ENCODE peak calls at places on chromosomes 3 and 15, in six cellular contexts. K is stomach; T is CD8-positive, alpha-beta memory T cell; G is fibroblast of gingiva; D is GM12865; R is CD4-positive, alpha-beta T cell. Z is an unnamed sample.

GRCh38 chr3:66039590-66039887 is 821 bp upstream of the MAGI1 start:
- DNase-seq in T (no peak), G (peak; percentile 18), R (no peak), K (peak; percentile 58), D (no peak), Z (no peak)

GRCh38 chr3:127589600-127590281 is 792 bp downstream of the TPRA1 start:
- DNase-seq in D (peak; percentile 24), T (no peak), K (no peak), R (no peak), G (no peak), Z (no peak)

GRCh38 chr15:62853114-62853832 is 189.3 kb upstream of the TPM1 start:
- DNase-seq in D (no peak), G (peak; percentile 21), T (no peak), R (no peak), K (no peak), Z (no peak)

GRCh38 chr3:42120866-42121265 is 29.7 kb downstream of the TRAK1 start:
- DNase-seq in G (no peak), T (no peak), R (peak; percentile 2), D (peak; percentile 55), K (no peak), Z (no peak)

GRCh38 chr3:159814161-159814560 is 174.5 kb upstream of the IL12A start:
- DNase-seq in R (no peak), K (no peak), T (no peak), G (peak; percentile 33), D (no peak), Z (no peak)

GRCh38 chr3:193827831-193828230 is 234.8 kb downstream of the OPA1 start:
- DNase-seq in T (no peak), D (no peak), K (no peak), G (no peak), R (no peak), Z (no peak)

GRCh38 chr3:170356596-170357175 is 829 bp upstream of the SKIL start:
- DNase-seq in D (peak; percentile 91), R (peak; percentile 64), T (no peak), G (peak; percentile 80), K (peak; percentile 87), Z (no peak)

GRCh38 chr3:36992806-36993325 is at the start of gene EPM2AIP1:
- DNase-seq in D (no peak), T (peak; percentile 98), R (no peak), G (no peak), K (no peak), Z (no peak)

GRCh38 chr3:55955891-55956477 is 468.9 kb upstream of the WNT5A start:
- DNase-seq in R (no peak), G (peak; percentile 15), D (no peak), T (no peak), K (no peak), Z (no peak)

GRCh38 chr3:69092030-69092513 is 7.3 kb downstream of the ARL6IP5 start:
- DNase-seq in R (no peak), D (peak; percentile 67), G (peak; percentile 46), K (no peak), T (no peak), Z (no peak)

GRCh38 chr3:158970006-158970405 is 168.2 kb downstream of the MFSD1 start:
- DNase-seq in T (no peak), G (no peak), K (no peak), R (no peak), D (no peak), Z (no peak)

GRCh38 chr3:76950590-76950989 is 89.3 kb upstream of the ROBO2 start:
- DNase-seq in T (no peak), D (no peak), K (no peak), G (no peak), R (no peak), Z (no peak)

GRCh38 chr3:195855471-195856409 is 44.0 kb upstream of the MUC4 start:
- DNase-seq in G (no peak), T (no peak), D (no peak), K (no peak), R (no peak), Z (no peak)

GRCh38 chr15:51191766-51192165 is 97.1 kb upstream of the TNFAIP8L3 start:
- DNase-seq in T (no peak), D (no peak), K (no peak), G (no peak), R (no peak), Z (no peak)

GRCh38 chr3:190169877-190170276 is 49.2 kb upstream of the P3H2 start:
- DNase-seq in D (no peak), K (no peak), G (no peak), T (no peak), R (no peak), Z (no peak)

GRCh38 chr3:188274249-188274915 is 120.4 kb downstream of the LPP start:
- DNase-seq in K (no peak), R (no peak), D (no peak), G (no peak), T (no peak), Z (no peak)

GRCh38 chr3:40103829-40104228 is 205.7 kb upstream of the EIF1B start:
- DNase-seq in D (no peak), R (no peak), G (no peak), K (no peak), T (no peak), Z (no peak)

GRCh38 chr3:181695661-181696491 is 15.8 kb upstream of the SOX2 start:
- DNase-seq in T (no peak), K (peak; percentile 38), G (no peak), D (no peak), R (no peak), Z (no peak)

GRCh38 chr3:164468055-164468454 is 610.2 kb downstream of the SI start:
- DNase-seq in K (no peak), G (no peak), D (no peak), R (no peak), T (no peak), Z (no peak)

GRCh38 chr3:30625541-30626438 is 19.4 kb downstream of the TGFBR2 start:
- DNase-seq in K (no peak), T (no peak), R (no peak), G (peak; percentile 70), D (no peak), Z (no peak)

GRCh38 chr15:22887157-22887951 is 48.9 kb downstream of the NIPA2 start:
- DNase-seq in K (no peak), T (no peak), G (peak; percentile 48), R (no peak), D (no peak), Z (no peak)

GRCh38 chr3:33664195-33664594 is 53.9 kb downstream of the CLASP2 start:
- DNase-seq in T (no peak), K (no peak), D (no peak), G (peak; percentile 82), R (no peak), Z (no peak)

GRCh38 chr3:27880969-27881892 is 159.1 kb upstream of the EOMES start:
- DNase-seq in D (peak; percentile 8), K (no peak), R (peak; percentile 57), T (peak; percentile 38), G (no peak), Z (no peak)

GRCh38 chr3:26100176-26100575 is 310.3 kb downstream of the OXSM start:
- DNase-seq in G (no peak), R (no peak), T (no peak), K (no peak), D (no peak), Z (no peak)

GRCh38 chr3:4290272-4290893 is 12.8 kb upstream of the SETMAR start:
- DNase-seq in K (no peak), D (peak; percentile 57), T (peak; percentile 4), R (no peak), G (peak; percentile 27), Z (no peak)

Z was measured in cortex of kidney.